ENCODE peak calls at places on chromosomes 11 and 22, in nine cellular contexts. Q is progenitor cell of endocrine pancreas, K is hepatocyte, N is osteoblast, S is omental fat pad, E is choroid plexus epithelial cell, O is GM20000, C is AG04450, A is AG09319. R is an unnamed sample.

GRCh38 chr11:72251614-72252013 is 7.6 kb upstream of the PHOX2A start:
- DNase-seq in Q (no peak), K (no peak), N (no peak), S (no peak), E (no peak), O (no peak), C (no peak), A (no peak), R (no peak)

GRCh38 chr11:57562596-57562995 is 4.9 kb downstream of the UBE2L6 start:
- DNase-seq in Q (no peak), K (no peak), N (no peak), S (no peak), E (no peak), O (no peak), C (no peak), A (no peak), R (no peak)

GRCh38 chr11:122633219-122633829 is 22.2 kb upstream of the UBASH3B start:
- DNase-seq in Q (no peak), K (peak), N (no peak), S (no peak), E (peak), O (peak), C (no peak), A (no peak), R (peak)

GRCh38 chr22:44616882-44617655 is 84.9 kb upstream of the PRR5 start:
- DNase-seq in Q (no peak), K (no peak), N (no peak), S (no peak), E (no peak), O (no peak), C (no peak), A (no peak), R (no peak)

GRCh38 chr11:78069465-78069864 is 5.8 kb downstream of the THRSP start:
- DNase-seq in Q (no peak), K (no peak), N (no peak), S (no peak), E (no peak), O (no peak), C (no peak), A (no peak), R (no peak)

GRCh38 chr11:126403039-126403438 is 47.6 kb downstream of the ST3GAL4 start:
- DNase-seq in Q (no peak), K (peak), N (no peak), S (no peak), E (no peak), O (no peak), C (no peak), A (no peak), R (peak)

GRCh38 chr11:56533054-56533740 is 9.9 kb downstream of the OR5M11 start:
- DNase-seq in Q (no peak), K (peak), N (no peak), S (no peak), E (no peak), O (no peak), C (no peak), A (no peak), R (no peak)

GRCh38 chr11:30585892-30586250 is 282 bp downstream of the MPPED2 start:
- DNase-seq in Q (no peak), K (peak), N (peak), S (no peak), E (no peak), O (peak), C (no peak), A (no peak), R (peak)

GRCh38 chr22:42947211-42947990 is 67.5 kb downstream of the PACSIN2 start:
- DNase-seq in Q (no peak), K (no peak), N (no peak), S (no peak), E (peak), O (no peak), C (no peak), A (no peak), R (peak)

GRCh38 chr11:125903753-125904659 is at the start of gene DDX25:
- DNase-seq in Q (peak), K (peak), N (no peak), S (no peak), E (no peak), O (peak), C (no peak), A (no peak), R (no peak)

GRCh38 chr22:45684169-45684568 is 12.5 kb downstream of the ATXN10 start:
- DNase-seq in Q (no peak), K (no peak), N (no peak), S (no peak), E (no peak), O (no peak), C (no peak), A (no peak), R (no peak)

GRCh38 chr11:59158206-59159068 is 13.5 kb upstream of the DTX4 start:
- DNase-seq in Q (peak), K (peak), N (no peak), S (no peak), E (peak), O (peak), C (peak), A (peak), R (peak)

GRCh38 chr11:6782720-6783119 is at the start of gene OR2AG1:
- DNase-seq in Q (no peak), K (no peak), N (no peak), S (no peak), E (no peak), O (no peak), C (no peak), A (no peak), R (no peak)

GRCh38 chr11:31959711-31960110 is 131.2 kb upstream of the RCN1 start:
- DNase-seq in Q (no peak), K (no peak), N (no peak), S (no peak), E (no peak), O (no peak), C (no peak), A (no peak), R (no peak)

GRCh38 chr11:10670099-10670498 is 23.5 kb downstream of the IRAG1 start:
- DNase-seq in Q (no peak), K (no peak), N (no peak), S (no peak), E (no peak), O (no peak), C (no peak), A (no peak), R (no peak)

GRCh38 chr11:33040127-33040861 is 922 bp downstream of the TCP11L1 start:
- DNase-seq in Q (no peak), K (peak), N (no peak), S (no peak), E (peak), O (peak), C (no peak), A (no peak), R (no peak)

GRCh38 chr11:13983081-13983751 is 20.7 kb downstream of the SPON1 start:
- DNase-seq in Q (no peak), K (peak), N (no peak), S (no peak), E (no peak), O (no peak), C (no peak), A (no peak), R (no peak)

GRCh38 chr22:17570851-17571631 is 7.7 kb downstream of the SLC25A18 start:
- DNase-seq in Q (no peak), K (peak), N (peak), S (peak), E (peak), O (no peak), C (no peak), A (no peak), R (peak)

GRCh38 chr11:113448311-113448666 is 26.9 kb downstream of the DRD2 start:
- DNase-seq in Q (no peak), K (no peak), N (no peak), S (no peak), E (no peak), O (no peak), C (no peak), A (no peak), R (no peak)

GRCh38 chr11:129733981-129734380 is 81.7 kb upstream of the TMEM45B start:
- DNase-seq in Q (no peak), K (no peak), N (no peak), S (no peak), E (no peak), O (no peak), C (no peak), A (no peak), R (no peak)

GRCh38 chr11:86228967-86229330 is 15.6 kb upstream of the EED start:
- DNase-seq in Q (no peak), K (no peak), N (no peak), S (no peak), E (no peak), O (no peak), C (no peak), A (no peak), R (no peak)

DNA sequence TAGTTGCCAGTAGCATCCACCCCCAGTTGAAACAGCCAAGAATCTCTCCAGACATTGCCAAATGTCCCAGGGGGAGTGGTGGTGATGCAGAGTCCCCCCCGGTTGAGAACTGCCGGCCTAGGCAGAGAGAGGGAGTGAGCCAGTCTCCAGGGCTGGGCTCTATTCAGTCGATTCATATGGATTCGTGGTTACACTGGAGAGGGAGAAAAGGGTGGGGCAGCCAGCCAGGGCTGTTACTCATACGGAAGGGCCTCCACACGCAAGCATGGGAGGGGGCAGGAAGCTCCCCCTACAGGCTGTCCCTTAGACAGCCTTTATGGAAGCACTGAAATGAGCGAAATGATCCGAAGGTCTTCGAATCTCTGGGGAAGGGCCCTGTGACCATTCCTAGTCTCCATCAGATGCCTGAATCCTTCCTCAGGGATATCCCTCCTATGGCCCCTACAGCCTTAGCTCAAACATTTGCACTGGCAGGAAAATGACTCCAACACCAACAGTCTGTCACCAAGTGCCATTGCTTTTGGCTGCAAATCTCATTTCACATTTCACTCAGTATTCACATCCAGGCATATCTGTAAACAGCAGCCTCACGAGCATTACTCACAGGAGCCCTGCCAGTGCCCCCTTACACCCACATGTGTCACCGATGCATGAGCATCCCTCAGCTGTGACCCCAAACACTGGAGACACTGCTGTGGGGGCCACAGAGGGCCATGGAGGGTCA is 18.4 kb upstream of the TLCD5 start:
- DNase-seq in Q (no peak), K (peak), N (peak), S (no peak), E (peak), O (no peak), C (peak), A (peak), R (peak)
- TF ChIP-seq CTCF in Q (peak), K (peak), N (peak), S (no peak), E (peak), O (no peak), C (peak), A (peak), R (peak)

DNA sequence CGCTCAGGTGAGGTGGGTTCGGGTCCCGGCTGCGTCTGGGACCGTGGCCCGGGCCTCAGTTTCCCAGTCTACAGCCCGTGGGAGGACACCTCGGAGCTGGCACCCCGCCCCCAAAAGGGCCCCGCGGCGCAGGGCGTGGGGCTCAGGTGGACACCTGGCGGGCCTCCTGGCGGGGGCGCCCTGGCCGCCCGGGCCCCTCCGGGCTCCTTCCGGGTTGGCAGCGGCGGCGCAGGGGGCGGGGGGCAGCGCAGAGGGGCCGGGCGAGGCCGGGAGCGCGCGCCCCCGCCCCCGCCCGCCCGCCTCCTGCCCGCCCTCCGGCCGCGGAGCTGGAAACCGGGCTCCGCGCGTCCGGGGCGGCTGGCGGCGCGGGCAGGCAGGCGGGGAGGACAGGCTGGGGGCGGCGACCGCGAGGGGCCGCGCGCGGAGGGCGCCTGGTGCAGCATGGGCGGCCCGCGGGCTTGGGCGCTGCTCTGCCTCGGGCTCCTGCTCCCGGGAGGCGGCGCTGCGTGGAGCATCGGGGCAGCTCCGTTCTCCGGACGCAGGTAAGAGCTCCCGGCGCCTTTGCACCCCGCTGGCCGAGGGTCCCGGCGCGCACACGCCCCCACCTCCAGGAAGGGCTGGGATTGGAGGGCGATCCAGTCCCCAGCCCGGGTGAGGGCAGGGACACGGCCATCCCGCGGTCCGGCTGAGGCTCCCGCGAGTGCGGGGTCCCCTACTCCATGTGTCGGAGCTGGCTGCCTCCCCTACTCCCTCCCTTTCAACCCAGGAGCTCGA is at the start of gene EMID1:
- DNase-seq in Q (peak), K (peak), N (peak), S (no peak), E (peak), O (peak), C (no peak), A (no peak), R (peak)
- TF ChIP-seq CTCF in Q (peak), K (peak), N (no peak), S (no peak), E (peak), O (peak), C (peak), A (peak), R (no peak)

GRCh38 chr11:63906087-63906486 is 10.9 kb downstream of the RCOR2 start:
- DNase-seq in Q (no peak), K (no peak), N (peak), S (no peak), E (no peak), O (no peak), C (no peak), A (no peak), R (no peak)

GRCh38 chr11:63905179-63905578 is 11.8 kb downstream of the RCOR2 start:
- DNase-seq in Q (no peak), K (no peak), N (peak), S (no peak), E (no peak), O (no peak), C (no peak), A (no peak), R (no peak)

GRCh38 chr11:63907808-63908530 is 9.0 kb downstream of the RCOR2 start:
- DNase-seq in Q (no peak), K (no peak), N (peak), S (no peak), E (no peak), O (peak), C (no peak), A (no peak), R (no peak)

GRCh38 chr11:63907063-63907462 is 9.9 kb downstream of the RCOR2 start:
- DNase-seq in Q (no peak), K (no peak), N (no peak), S (no peak), E (peak), O (peak), C (no peak), A (no peak), R (no peak)

DNA sequence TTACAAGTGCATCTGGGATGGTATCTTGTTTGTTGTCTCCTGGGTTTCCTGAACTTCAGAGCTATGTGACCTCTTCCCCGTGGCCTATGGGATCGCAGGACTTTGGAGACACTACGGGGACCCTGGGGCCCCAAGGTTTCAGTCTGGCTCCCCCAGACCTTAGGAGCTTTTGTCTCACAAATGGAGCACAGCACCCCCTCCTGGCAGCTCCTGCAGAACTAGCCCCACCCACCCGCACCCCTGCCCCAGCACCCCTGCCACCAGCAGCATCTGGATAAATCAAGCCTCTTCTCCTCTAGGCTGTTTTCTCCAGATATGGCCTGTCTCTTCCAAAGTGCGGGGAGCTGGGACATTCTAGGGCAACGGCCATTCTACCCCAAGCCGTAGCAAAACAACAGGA is 10.4 kb downstream of the RCOR2 start:
- DNase-seq in Q (no peak), K (peak), N (peak), S (no peak), E (peak), O (peak), C (no peak), A (no peak), R (peak)
- TF ChIP-seq CTCF in Q (peak), K (peak), N (peak), S (no peak), E (peak), O (no peak), C (peak), A (peak), R (peak)

GRCh38 chr11:75479598-75479986 is 46.1 kb downstream of the GDPD5 start:
- DNase-seq in Q (no peak), K (no peak), N (no peak), S (no peak), E (no peak), O (no peak), C (no peak), A (no peak), R (no peak)

GRCh38 chr11:75476716-75477613 is 44.0 kb upstream of the KLHL35 start:
- DNase-seq in Q (no peak), K (no peak), N (peak), S (no peak), E (no peak), O (no peak), C (no peak), A (no peak), R (no peak)

GRCh38 chr11:75475767-75476650 is 43.0 kb upstream of the KLHL35 start:
- DNase-seq in Q (no peak), K (no peak), N (peak), S (peak), E (peak), O (no peak), C (no peak), A (no peak), R (no peak)

GRCh38 chr11:75478690-75479597 is 45.9 kb upstream of the KLHL35 start:
- DNase-seq in Q (no peak), K (no peak), N (peak), S (no peak), E (no peak), O (no peak), C (no peak), A (no peak), R (no peak)

GRCh38 chr11:75477614-75477935 is 44.6 kb upstream of the KLHL35 start:
- DNase-seq in Q (no peak), K (no peak), N (peak), S (no peak), E (no peak), O (no peak), C (no peak), A (no peak), R (no peak)
- TF ChIP-seq CTCF in Q (no peak), K (no peak), N (no peak), S (no peak), E (no peak), O (no peak), C (no peak), A (no peak), R (no peak)

R was measured in Calu3.